ENCODE peak calls at places on chromosomes 2 and 18, in six cellular contexts. A is GM23338, J is HCT116, E is cardiac muscle cell, K is esophagus squamous epithelium, Z is keratinocyte. I is an unnamed sample.

GRCh38 chr2:179556425-179556824 is 291.8 kb upstream of the SESTD1 start:
- DNase-seq in E (no peak), Z (no peak), J (no peak), A (no peak), K (no peak), I (no peak)

GRCh38 chr2:17646096-17646554 is 105.6 kb downstream of the VSNL1 start:
- DNase-seq in K (no peak), J (peak; percentile 44), A (peak; percentile 80), Z (peak; percentile 40), E (peak; percentile 67), I (no peak)

GRCh38 chr18:35376393-35376741 is 770 bp downstream of the ZNF396 start:
- DNase-seq in E (no peak), Z (no peak), K (no peak), J (no peak), A (peak; percentile 64), I (no peak)

GRCh38 chr18:76491801-76492668 is 3.0 kb downstream of the ZNF516 start:
- DNase-seq in J (no peak), A (peak; percentile 58), E (peak; percentile 53), Z (no peak), K (no peak), I (peak; percentile 12)

GRCh38 chr2:1572638-1573037 is 159.4 kb downstream of the TPO start:
- DNase-seq in E (no peak), Z (no peak), K (no peak), J (no peak), A (no peak), I (no peak)

GRCh38 chr18:74951165-74951760 is 257.7 kb downstream of the PTGR3 start:
- DNase-seq in Z (no peak), E (no peak), K (no peak), A (no peak), J (no peak), I (no peak)

GRCh38 chr2:46029332-46029811 is 267.8 kb upstream of the EPAS1 start:
- DNase-seq in J (no peak), K (no peak), Z (no peak), A (no peak), E (no peak), I (no peak)

GRCh38 chr18:40878371-40878770 is 1076.7 kb upstream of the PIK3C3 start:
- DNase-seq in A (peak; percentile 42), K (no peak), Z (no peak), J (no peak), E (peak; percentile 70), I (no peak)

GRCh38 chr2:159030674-159031380 is 62.4 kb downstream of the TANC1 start:
- DNase-seq in K (no peak), Z (no peak), A (peak; percentile 56), J (peak; percentile 23), E (peak; percentile 94), I (peak; percentile 63)

GRCh38 chr18:50727721-50728470 is 91.9 kb downstream of the MRO start:
- DNase-seq in A (no peak), K (no peak), J (no peak), E (no peak), Z (no peak), I (peak; percentile 50)

GRCh38 chr2:70645733-70646420 is 92.3 kb upstream of the TGFA start:
- DNase-seq in J (no peak), A (peak; percentile 65), E (peak; percentile 38), Z (no peak), K (no peak), I (no peak)

DNA sequence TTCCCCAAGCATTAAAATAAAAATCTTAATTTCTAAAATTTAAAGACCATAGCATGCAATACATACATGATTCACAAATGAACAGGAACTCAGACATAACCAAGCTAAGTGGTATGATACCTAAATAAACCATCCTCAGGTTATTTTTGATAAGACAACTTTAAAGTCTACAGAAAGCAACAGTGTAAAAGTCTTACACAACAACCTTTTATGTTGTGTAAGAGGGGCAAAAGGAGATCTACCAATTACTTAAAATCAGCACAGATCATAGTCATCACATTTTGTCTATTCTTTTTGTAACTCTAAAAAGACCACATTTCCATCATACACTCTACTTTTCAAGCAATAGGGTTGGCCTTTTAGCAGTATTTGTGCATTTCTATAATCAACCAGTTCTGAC is 16.3 kb downstream of the SP3 start:
- DNase-seq in J (no peak), A (no peak), E (no peak), K (no peak), Z (no peak), I (no peak)
- H3K4me1 ChIP-seq in J (no peaks in the 10 kb centered on the region), A (peaks cover 4% of the 10 kb centered on the region), E (peaks cover 19% of the 10 kb centered on the region), K (peaks cover 4% of the 10 kb centered on the region), Z (peaks cover 3% of the 10 kb centered on the region), I (peaks cover 46% of the 10 kb centered on the region)

GRCh38 chr2:98123286-98123685 is 36.3 kb downstream of the VWA3B start:
- DNase-seq in Z (no peak), J (no peak), K (no peak), E (no peak), A (no peak), I (no peak)

GRCh38 chr2:98122524-98122923 is 35.6 kb downstream of the VWA3B start:
- DNase-seq in Z (no peak), A (no peak), K (no peak), E (no peak), J (no peak), I (no peak)

GRCh38 chr2:98128556-98129109 is 41.7 kb downstream of the VWA3B start:
- DNase-seq in Z (no peak), K (no peak), A (no peak), J (no peak), E (no peak), I (no peak)

GRCh38 chr2:98127229-98127989 is 40.4 kb downstream of the VWA3B start:
- DNase-seq in E (no peak), A (no peak), J (no peak), Z (peak; percentile 61), K (no peak), I (no peak)

GRCh38 chr2:98126061-98126460 is 39.1 kb downstream of the VWA3B start:
- DNase-seq in Z (no peak), J (no peak), E (no peak), A (no peak), K (no peak), I (no peak)
- TF ChIP-seq CTCF in Z (no peak), J (no peak), E (no peak), A (no peak), K (no peak), I (no peak)

GRCh38 chr18:785242-785641 is 26.8 kb downstream of the YES1 start:
- DNase-seq in J (no peak), K (no peak), Z (no peak), E (no peak), A (no peak), I (no peak)
- H3K27me3 ChIP-seq in J (no peaks in the 10 kb centered on the region), K (no peaks in the 10 kb centered on the region), Z (no peaks in the 10 kb centered on the region), E (no peaks in the 10 kb centered on the region), A (no peaks in the 10 kb centered on the region), I (no peaks in the 10 kb centered on the region)

GRCh38 chr2:53969285-53970094 is 1.3 kb downstream of the PSME4 start:
- DNase-seq in K (no peak), E (no peak), J (peak; percentile 51), Z (no peak), A (no peak), I (peak; percentile 47)
- H3K4me1 ChIP-seq in K (peaks cover 7% of the 10 kb centered on the region), E (peaks cover 9% of the 10 kb centered on the region), J (peaks cover 6% of the 10 kb centered on the region), Z (peaks cover 21% of the 10 kb centered on the region), A (peaks cover 24% of the 10 kb centered on the region), I (peaks cover 14% of the 10 kb centered on the region)

I was measured in Caco-2.